ENCODE peak calls at places on chromosome 18, in ten cellular contexts. G is activated gamma-delta T cell treated with Interleukin-2 at 50 U/mL for 16 hours, I is G401, K is HCT116, W is left cardiac atrium, Y is Right ventricle myocardium superior, D is GF-D8, T is GM06990, J is GM03348, Z is foreskin melanocyte. V is an unnamed sample.

GRCh38 chr18:44682871-44683221 is 2.2 kb downstream of the SETBP1 start:
- DNase-seq in Z (no peak), G (no peak), W (no peak), I (peak), J (no peak), T (no peak), Y (no peak), D (no peak), K (no peak), V (peak)

GRCh38 chr18:32372381-32373061 is 98.2 kb downstream of the GAREM1 start:
- DNase-seq in Y (no peak), G (no peak), W (no peak), I (no peak), T (no peak), Z (no peak), D (no peak), J (no peak), K (peak), V (peak)

GRCh38 chr18:29254123-29254522 is 1077.2 kb upstream of the CDH2 start:
- DNase-seq in D (no peak), Y (no peak), K (no peak), G (no peak), Z (no peak), T (no peak), W (no peak), J (no peak), I (no peak), V (no peak)

GRCh38 chr18:9039441-9039950 is 63.0 kb upstream of the NDUFV2 start:
- DNase-seq in J (no peak), Z (no peak), D (no peak), Y (no peak), W (no peak), T (no peak), K (no peak), I (no peak), G (no peak), V (no peak)

GRCh38 chr18:67805261-67805660 is 288.7 kb upstream of the DSEL start:
- DNase-seq in K (no peak), I (no peak), G (no peak), Z (no peak), D (no peak), J (no peak), W (no peak), Y (no peak), T (no peak), V (peak)

GRCh38 chr18:45671366-45671765 is 52.6 kb upstream of the SLC14A1 start:
- DNase-seq in G (no peak), Y (no peak), Z (peak), D (no peak), I (no peak), T (no peak), J (no peak), K (no peak), W (no peak), V (no peak)

GRCh38 chr18:63999871-64000270 is 30.0 kb downstream of the SERPINB8 start:
- DNase-seq in D (no peak), J (no peak), K (no peak), Z (no peak), W (no peak), G (no peak), T (no peak), Y (no peak), I (no peak), V (no peak)

GRCh38 chr18:55790296-55790695 is 202.3 kb upstream of the TCF4 start:
- DNase-seq in K (no peak), J (peak), D (no peak), T (no peak), W (no peak), Y (no peak), Z (peak), I (no peak), G (no peak), V (no peak)

GRCh38 chr18:41326311-41326710 is 628.7 kb upstream of the PIK3C3 start:
- DNase-seq in D (no peak), T (no peak), G (no peak), I (no peak), K (no peak), J (no peak), Y (no peak), Z (no peak), W (no peak), V (no peak)

GRCh38 chr18:78912336-78912735 is 67.3 kb upstream of the SALL3 start:
- DNase-seq in G (no peak), D (no peak), Z (no peak), J (no peak), K (no peak), I (no peak), Y (no peak), T (no peak), W (no peak), V (no peak)

GRCh38 chr18:51074605-51075004 is 44.6 kb downstream of the SMAD4 start:
- DNase-seq in Z (no peak), W (no peak), D (peak), I (no peak), J (no peak), G (no peak), Y (no peak), K (no peak), T (peak), V (no peak)

GRCh38 chr18:55634545-55634944 is 46.6 kb upstream of the TCF4 start:
- DNase-seq in K (no peak), Z (peak), I (no peak), T (no peak), W (no peak), D (peak), J (peak), Y (no peak), G (no peak), V (no peak)

V was measured in NCI-H69.